ENCODE peak calls at places on chromosome 19, in ten cellular contexts. One of them, this sample, is unnamed.

GRCh38 chr19:35153701-35154534 is 617 bp upstream of the FXYD5 start:
- DNase-seq in ovary: no peak
- DNase-seq in tibial artery: no peak
- DNase-seq in CD8-positive, alpha-beta T cell: peak
- DNase-seq in SK-N-SH: peak
- DNase-seq in PC-9: peak
- DNase-seq in MM.1S: peak
- DNase-seq in upper lobe of right lung: peak
- DNase-seq in hepatocyte: peak
- DNase-seq in H1: peak
- DNase-seq in this sample: peak

GRCh38 chr19:51094696-51095279 is 12.1 kb upstream of the KLK14 start:
- DNase-seq in SK-N-SH: peak
- DNase-seq in CD8-positive, alpha-beta T cell: no peak
- DNase-seq in upper lobe of right lung: no peak
- DNase-seq in tibial artery: no peak
- DNase-seq in MM.1S: no peak
- DNase-seq in hepatocyte: peak
- DNase-seq in PC-9: peak
- DNase-seq in H1: peak
- DNase-seq in ovary: no peak
- DNase-seq in this sample: no peak

GRCh38 chr19:45607071-45608029 is 5.3 kb upstream of the GPR4 start:
- DNase-seq in MM.1S: no peak
- DNase-seq in tibial artery: peak
- DNase-seq in ovary: peak
- DNase-seq in hepatocyte: peak
- DNase-seq in H1: peak
- DNase-seq in SK-N-SH: peak
- DNase-seq in upper lobe of right lung: peak
- DNase-seq in PC-9: peak
- DNase-seq in CD8-positive, alpha-beta T cell: peak
- DNase-seq in this sample: peak

GRCh38 chr19:14004619-14005380 is 1.3 kb downstream of the RFX1 start:
- DNase-seq in H1: no peak
- DNase-seq in SK-N-SH: no peak
- DNase-seq in tibial artery: peak
- DNase-seq in ovary: no peak
- DNase-seq in MM.1S: no peak
- DNase-seq in upper lobe of right lung: peak
- DNase-seq in hepatocyte: peak
- DNase-seq in PC-9: no peak
- DNase-seq in CD8-positive, alpha-beta T cell: no peak
- DNase-seq in this sample: no peak

GRCh38 chr19:800360-801029 is 3.2 kb downstream of the PTBP1 start:
- DNase-seq in tibial artery: no peak
- DNase-seq in H1: no peak
- DNase-seq in ovary: no peak
- DNase-seq in upper lobe of right lung: no peak
- DNase-seq in PC-9: peak
- DNase-seq in SK-N-SH: peak
- DNase-seq in hepatocyte: peak
- DNase-seq in CD8-positive, alpha-beta T cell: no peak
- DNase-seq in MM.1S: no peak
- DNase-seq in this sample: peak

GRCh38 chr19:10987621-10988297 is 26.9 kb downstream of the SMARCA4 start:
- DNase-seq in CD8-positive, alpha-beta T cell: no peak
- DNase-seq in upper lobe of right lung: no peak
- DNase-seq in tibial artery: no peak
- DNase-seq in ovary: no peak
- DNase-seq in H1: no peak
- DNase-seq in SK-N-SH: no peak
- DNase-seq in MM.1S: no peak
- DNase-seq in hepatocyte: no peak
- DNase-seq in PC-9: no peak
- DNase-seq in this sample: no peak

GRCh38 chr19:55088543-55089265 is 13.0 kb downstream of the EPS8L1 start:
- DNase-seq in H1: peak
- DNase-seq in upper lobe of right lung: peak
- DNase-seq in hepatocyte: peak
- DNase-seq in ovary: peak
- DNase-seq in CD8-positive, alpha-beta T cell: peak
- DNase-seq in MM.1S: peak
- DNase-seq in SK-N-SH: peak
- DNase-seq in PC-9: peak
- DNase-seq in tibial artery: peak
- DNase-seq in this sample: peak

GRCh38 chr19:13099073-13099999 is 3.3 kb downstream of the LYL1 start:
- DNase-seq in PC-9: no peak
- DNase-seq in ovary: no peak
- DNase-seq in H1: peak
- DNase-seq in CD8-positive, alpha-beta T cell: peak
- DNase-seq in upper lobe of right lung: peak
- DNase-seq in tibial artery: peak
- DNase-seq in SK-N-SH: no peak
- DNase-seq in MM.1S: peak
- DNase-seq in hepatocyte: peak
- DNase-seq in this sample: no peak

GRCh38 chr19:10155834-10156233 is 36.1 kb upstream of the EIF3G start:
- DNase-seq in SK-N-SH: no peak
- DNase-seq in PC-9: no peak
- DNase-seq in hepatocyte: no peak
- DNase-seq in H1: no peak
- DNase-seq in MM.1S: no peak
- DNase-seq in tibial artery: no peak
- DNase-seq in upper lobe of right lung: no peak
- DNase-seq in ovary: no peak
- DNase-seq in CD8-positive, alpha-beta T cell: no peak
- DNase-seq in this sample: no peak

GRCh38 chr19:12946092-12946845 is 607 bp downstream of the RAD23A start:
- DNase-seq in upper lobe of right lung: peak
- DNase-seq in H1: peak
- DNase-seq in tibial artery: peak
- DNase-seq in PC-9: peak
- DNase-seq in ovary: peak
- DNase-seq in MM.1S: peak
- DNase-seq in hepatocyte: peak
- DNase-seq in SK-N-SH: peak
- DNase-seq in CD8-positive, alpha-beta T cell: no peak
- DNase-seq in this sample: peak

DNA sequence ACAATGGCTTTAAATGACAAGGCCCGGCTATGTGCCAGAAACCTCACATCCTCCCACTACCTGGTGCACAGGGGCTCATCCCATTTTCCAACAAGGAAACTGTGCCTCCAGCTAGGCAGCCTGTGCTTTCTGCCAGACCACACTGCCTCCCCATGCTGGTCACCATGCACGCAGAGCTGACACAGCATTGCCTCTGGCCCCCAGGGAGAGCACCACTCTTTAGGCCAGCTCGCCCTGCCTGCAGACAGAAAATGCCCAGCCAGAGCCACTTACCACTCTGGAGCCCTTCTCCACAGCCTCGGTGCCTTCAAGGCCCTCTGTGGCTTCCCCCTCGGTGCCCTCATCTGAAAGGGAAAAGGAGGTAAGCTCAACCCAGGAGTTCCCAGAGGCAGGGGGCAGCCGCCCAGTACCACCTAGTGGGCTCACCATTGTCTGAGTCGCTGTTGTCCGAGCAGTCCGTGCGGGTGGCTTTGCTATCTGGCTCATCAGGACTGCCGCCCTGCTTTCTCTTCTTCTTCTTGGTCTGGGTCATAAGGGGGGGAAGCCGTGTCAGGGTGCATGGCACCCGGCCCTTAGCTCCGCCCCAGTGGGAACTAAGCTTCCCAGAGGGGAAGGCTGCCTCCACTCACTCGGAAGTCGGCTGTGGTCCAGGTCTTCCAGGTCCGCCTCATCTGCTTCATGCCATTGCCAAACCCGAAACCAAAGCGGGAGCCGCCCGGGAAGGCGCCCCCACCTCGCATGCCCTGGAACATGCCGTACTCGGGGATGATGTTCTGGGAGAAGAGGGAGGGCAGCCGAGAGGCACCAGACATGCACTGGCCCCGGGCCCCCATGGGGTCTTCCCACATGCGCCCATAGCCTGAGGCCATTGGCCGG is 18.0 kb downstream of the AKAP8L start:
- DNase-seq in hepatocyte: no peak
- DNase-seq in upper lobe of right lung: no peak
- DNase-seq in SK-N-SH: no peak
- DNase-seq in ovary: no peak
- DNase-seq in CD8-positive, alpha-beta T cell: no peak
- DNase-seq in H1: no peak
- DNase-seq in PC-9: no peak
- DNase-seq in MM.1S: no peak
- DNase-seq in tibial artery: no peak
- DNase-seq in this sample: no peak
- H3K27ac ChIP-seq in hepatocyte: no peak
- H3K27ac ChIP-seq in upper lobe of right lung: no peak
- H3K27ac ChIP-seq in SK-N-SH: no peak
- H3K27ac ChIP-seq in ovary: no peak
- H3K27ac ChIP-seq in CD8-positive, alpha-beta T cell: no peak
- H3K27ac ChIP-seq in H1: no peak
- H3K27ac ChIP-seq in PC-9: no peak
- H3K27ac ChIP-seq in MM.1S: no peak
- H3K27ac ChIP-seq in tibial artery: peak
- H3K27ac ChIP-seq in this sample: no peak

GRCh38 chr19:37361994-37362393 is 8.9 kb upstream of the ZNF527 start:
- DNase-seq in ovary: no peak
- DNase-seq in MM.1S: no peak
- DNase-seq in tibial artery: no peak
- DNase-seq in CD8-positive, alpha-beta T cell: no peak
- DNase-seq in PC-9: no peak
- DNase-seq in hepatocyte: no peak
- DNase-seq in H1: no peak
- DNase-seq in SK-N-SH: no peak
- DNase-seq in upper lobe of right lung: no peak
- DNase-seq in this sample: no peak

DNA sequence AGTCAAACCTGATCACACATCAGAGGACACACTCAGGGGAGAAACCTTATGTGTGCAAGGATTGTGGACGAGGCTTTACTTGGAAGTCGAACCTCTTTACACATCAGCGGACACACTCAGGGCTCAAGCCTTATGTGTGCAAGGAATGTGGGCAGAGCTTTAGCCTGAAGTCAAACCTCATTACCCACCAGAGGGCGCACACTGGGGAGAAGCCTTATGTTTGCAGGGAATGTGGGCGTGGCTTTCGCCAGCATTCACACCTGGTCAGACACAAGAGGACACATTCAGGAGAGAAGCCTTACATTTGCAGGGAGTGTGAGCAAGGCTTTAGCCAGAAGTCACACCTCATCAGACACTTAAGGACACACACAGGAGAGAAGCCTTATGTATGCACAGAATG is 8.2 kb upstream of the ZNF527 start:
- DNase-seq in SK-N-SH: peak
- DNase-seq in CD8-positive, alpha-beta T cell: no peak
- DNase-seq in PC-9: no peak
- DNase-seq in H1: peak
- DNase-seq in hepatocyte: no peak
- DNase-seq in upper lobe of right lung: no peak
- DNase-seq in MM.1S: peak
- DNase-seq in tibial artery: no peak
- DNase-seq in ovary: no peak
- DNase-seq in this sample: no peak
- TF ChIP-seq CTCF in SK-N-SH: no peak
- TF ChIP-seq CTCF in CD8-positive, alpha-beta T cell: no peak
- TF ChIP-seq CTCF in PC-9: peak
- TF ChIP-seq CTCF in H1: peak
- TF ChIP-seq CTCF in hepatocyte: no peak
- TF ChIP-seq CTCF in upper lobe of right lung: no peak
- TF ChIP-seq CTCF in MM.1S: peak
- TF ChIP-seq CTCF in tibial artery: no peak
- TF ChIP-seq CTCF in ovary: no peak
- TF ChIP-seq CTCF in this sample: no peak

DNA sequence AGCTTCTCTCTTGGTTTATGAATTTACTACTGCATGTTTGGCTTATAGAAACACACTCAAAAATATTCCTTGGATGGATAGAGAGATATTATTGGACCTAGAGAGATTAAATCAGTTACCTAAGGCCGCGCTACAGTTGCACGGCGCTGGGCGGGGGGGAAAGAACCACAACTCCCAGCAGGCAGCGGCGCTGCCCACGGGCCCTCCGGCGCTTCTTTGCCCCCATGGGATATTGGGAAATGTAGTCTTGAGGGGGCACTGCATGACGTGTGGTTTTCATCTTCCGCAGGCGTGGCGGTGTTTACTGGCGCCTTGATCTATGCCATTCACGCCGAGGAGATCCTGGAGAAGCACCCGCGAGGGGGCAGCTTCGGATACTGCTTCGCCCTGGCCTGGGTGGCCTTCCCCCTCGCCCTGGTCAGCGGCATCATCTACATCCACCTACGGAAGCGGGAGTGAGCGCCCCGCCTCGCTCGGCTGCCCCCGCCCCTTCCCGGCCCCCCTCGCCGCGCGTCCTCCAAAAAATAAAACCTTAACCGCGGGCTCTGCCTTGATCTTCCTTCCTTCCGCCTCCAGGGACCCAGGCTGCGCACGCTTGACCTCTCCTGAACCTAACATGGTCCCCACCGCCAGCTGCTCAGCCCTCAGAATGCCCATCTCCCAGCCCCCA is 4.8 kb downstream of the EMP3 start:
- DNase-seq in H1: peak
- DNase-seq in PC-9: no peak
- DNase-seq in upper lobe of right lung: peak
- DNase-seq in SK-N-SH: peak
- DNase-seq in hepatocyte: peak
- DNase-seq in MM.1S: peak
- DNase-seq in tibial artery: peak
- DNase-seq in ovary: peak
- DNase-seq in CD8-positive, alpha-beta T cell: peak
- DNase-seq in this sample: peak
- H3K4me3 ChIP-seq in H1: peak
- H3K4me3 ChIP-seq in PC-9: no peak
- H3K4me3 ChIP-seq in upper lobe of right lung: peak
- H3K4me3 ChIP-seq in SK-N-SH: peak
- H3K4me3 ChIP-seq in hepatocyte: peak
- H3K4me3 ChIP-seq in MM.1S: peak
- H3K4me3 ChIP-seq in tibial artery: peak
- H3K4me3 ChIP-seq in ovary: peak
- H3K4me3 ChIP-seq in CD8-positive, alpha-beta T cell: peak
- H3K4me3 ChIP-seq in this sample: peak

GRCh38 chr19:40442328-40443130 is 1.6 kb downstream of the SERTAD3 start:
- DNase-seq in tibial artery: no peak
- DNase-seq in PC-9: no peak
- DNase-seq in upper lobe of right lung: no peak
- DNase-seq in CD8-positive, alpha-beta T cell: no peak
- DNase-seq in H1: no peak
- DNase-seq in MM.1S: no peak
- DNase-seq in SK-N-SH: no peak
- DNase-seq in ovary: no peak
- DNase-seq in hepatocyte: no peak
- DNase-seq in this sample: no peak
- H3K27ac ChIP-seq in tibial artery: peak
- H3K27ac ChIP-seq in PC-9: peak
- H3K27ac ChIP-seq in upper lobe of right lung: peak
- H3K27ac ChIP-seq in CD8-positive, alpha-beta T cell: peak
- H3K27ac ChIP-seq in H1: no peak
- H3K27ac ChIP-seq in MM.1S: no peak
- H3K27ac ChIP-seq in SK-N-SH: peak
- H3K27ac ChIP-seq in ovary: peak
- H3K27ac ChIP-seq in hepatocyte: peak
- H3K27ac ChIP-seq in this sample: peak

This sample was measured in pancreas.